ENCODE peak calls at places on chromosomes 4 and X, in six cellular contexts. Q, I, W, D, Y and A are unnamed samples.

GRCh38 chr4:86762649-86763048 is 86.5 kb downstream of the SLC10A6 start:
- DNase-seq in I (no peak), Y (no peak), Q (no peak), D (no peak), W (no peak), A (no peak)

GRCh38 chr4:2298548-2298991 is 36.7 kb upstream of the MXD4 start:
- DNase-seq in D (no peak), I (no peak), Q (no peak), Y (no peak), W (no peak), A (no peak)

GRCh38 chr4:138035781-138036258 is 206.3 kb downstream of the SLC7A11 start:
- DNase-seq in Q (peak; percentile 41), I (peak; percentile 77), Y (no peak), D (peak; percentile 81), W (peak; percentile 78), A (no peak)

GRCh38 chr4:169268951-169269781 is 1.6 kb downstream of the SH3RF1 start:
- DNase-seq in W (peak; percentile 81), D (peak; percentile 87), Q (no peak), Y (peak; percentile 42), I (no peak), A (no peak)

GRCh38 chr4:71338846-71339593 is at the start of gene SLC4A4:
- DNase-seq in W (peak; percentile 86), D (peak; percentile 91), Q (no peak), I (no peak), Y (no peak), A (no peak)

GRCh38 chrX:139691493-139691842 is 16.5 kb downstream of the MCF2 start:
- DNase-seq in Q (no peak), D (no peak), I (peak; percentile 19), Y (no peak), W (no peak), A (peak; percentile 25)

GRCh38 chr4:477686-478085 is 21.3 kb downstream of the ZNF721 start:
- DNase-seq in W (no peak), Y (no peak), I (no peak), D (no peak), Q (no peak), A (no peak)

GRCh38 chr4:181004056-181004455 is 1239.1 kb upstream of the TENM3 start:
- DNase-seq in I (no peak), W (no peak), Y (no peak), D (no peak), Q (no peak), A (no peak)

GRCh38 chr4:15011166-15011565 is 8.9 kb downstream of the CPEB2 start:
- DNase-seq in I (no peak), Q (no peak), D (no peak), W (no peak), Y (no peak), A (no peak)

GRCh38 chr4:15010038-15010585 is 7.8 kb downstream of the CPEB2 start:
- DNase-seq in I (no peak), W (no peak), Y (no peak), Q (no peak), D (no peak), A (no peak)

GRCh38 chr4:15012017-15012788 is 9.9 kb downstream of the CPEB2 start:
- DNase-seq in I (no peak), D (no peak), Q (no peak), W (no peak), Y (no peak), A (no peak)

GRCh38 chr4:15015170-15015569 is 12.9 kb downstream of the CPEB2 start:
- DNase-seq in D (no peak), I (no peak), W (no peak), Y (no peak), Q (no peak), A (no peak)

GRCh38 chr4:15013585-15013984 is 11.3 kb downstream of the CPEB2 start:
- DNase-seq in Y (no peak), Q (no peak), I (no peak), W (no peak), D (no peak), A (no peak)
- H2BK15ac ChIP-seq in Y (no peak overlapping the region), Q (no peak overlapping the region), I (no peak overlapping the region), W (no peak overlapping the region), D (no peak overlapping the region), A (no peak overlapping the region)

DNA sequence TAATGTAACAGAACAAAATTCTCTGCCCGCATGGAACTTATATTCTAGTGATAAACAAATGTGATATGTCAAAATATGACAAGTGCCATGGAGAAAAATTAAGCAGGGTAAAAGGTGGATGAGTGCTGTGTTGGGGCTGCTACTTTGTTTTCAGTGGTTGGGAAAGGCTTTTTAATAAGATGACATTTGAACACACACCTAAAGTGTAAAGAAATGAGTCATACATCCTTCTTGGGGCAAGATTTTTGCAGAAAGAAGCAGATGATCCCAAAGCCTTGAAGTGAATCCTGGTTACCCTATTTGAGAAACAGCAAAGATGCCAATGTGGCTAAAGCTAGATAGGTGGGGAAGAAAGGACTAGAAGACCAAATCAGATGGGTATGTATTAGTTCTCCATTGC is 564.1 kb downstream of the INPP4B start:
- DNase-seq in Y (no peak), D (no peak), Q (no peak), I (no peak), W (no peak), A (no peak)
- H2BK5ac ChIP-seq in Y (no peak overlapping the region), D (no peak overlapping the region), Q (no peak overlapping the region), I (no peak overlapping the region), W (peak overlapping the region; percentile 9), A (no peak overlapping the region)

DNA sequence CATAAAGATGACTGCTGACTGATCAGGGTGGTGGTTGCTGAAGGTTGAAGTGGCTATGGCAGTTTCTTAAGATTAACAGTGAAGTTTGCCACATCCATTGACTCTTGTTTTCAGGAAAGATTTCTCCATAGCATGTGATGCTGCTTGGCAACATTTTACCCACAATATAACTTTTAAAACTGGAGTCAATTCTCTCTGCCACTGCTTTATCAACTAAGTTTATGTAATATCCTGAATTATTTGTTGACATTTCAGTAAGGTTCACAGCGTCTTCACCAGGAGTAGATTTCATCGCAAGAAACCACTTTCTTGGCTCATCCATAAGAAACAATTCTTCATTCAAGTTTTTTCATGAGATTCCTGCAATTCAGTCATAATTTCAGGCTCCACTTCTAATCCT is 166.5 kb upstream of the SPRY1 start:
- DNase-seq in Q (no peak), D (peak; percentile 20), I (no peak), W (no peak), Y (no peak), A (no peak)
- H2BK15ac ChIP-seq in Q (no peak overlapping the region), D (no peak overlapping the region), I (no peak overlapping the region), W (no peak overlapping the region), Y (no peak overlapping the region), A (no peak overlapping the region)

DNA sequence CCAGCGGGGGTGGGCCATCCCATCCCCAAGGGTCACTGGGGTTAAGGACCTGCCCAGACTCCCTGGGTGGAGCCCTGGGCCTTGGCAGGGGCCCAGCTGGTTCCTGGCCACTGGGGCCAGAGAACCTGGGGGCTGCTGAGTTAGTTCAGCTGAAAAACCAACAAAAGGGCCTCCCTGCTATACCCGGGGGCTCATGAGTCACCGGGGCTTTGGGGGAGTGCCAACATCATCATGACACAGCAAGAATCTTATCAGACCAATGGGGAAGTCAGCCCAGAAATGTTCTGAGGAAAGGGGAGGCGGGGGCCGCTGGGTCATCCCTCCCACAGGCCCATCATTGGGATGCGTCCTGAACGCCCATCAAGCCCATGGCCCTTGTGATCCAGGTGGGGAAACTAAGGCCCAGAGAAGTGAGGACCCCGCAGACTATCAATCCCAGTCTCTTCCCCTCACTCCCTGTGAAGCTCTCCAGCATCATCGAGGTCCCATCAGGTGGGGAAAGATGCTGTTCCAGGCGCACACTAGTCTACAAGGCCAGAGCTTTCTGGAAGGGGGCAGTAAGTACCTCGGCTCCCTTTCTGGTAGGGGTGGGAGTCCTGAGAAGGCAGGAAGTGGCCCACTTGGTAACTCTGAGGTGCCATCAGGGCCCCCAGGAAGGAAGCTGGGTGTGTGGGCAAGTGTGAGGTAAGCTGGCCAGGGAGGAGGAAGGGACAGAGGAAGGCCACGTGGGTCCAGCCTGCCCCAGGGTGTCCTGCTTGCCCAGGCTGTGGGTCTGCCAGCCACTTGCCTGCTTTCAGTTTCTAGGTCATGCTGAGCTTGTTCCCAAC is 4.5 kb downstream of the G6PD start:
- DNase-seq in D (peak; percentile 94), I (peak; percentile 63), Q (no peak), W (peak; percentile 91), Y (no peak), A (no peak)
- H2BK5ac ChIP-seq in D (peak overlapping the region; percentile 99), I (no peak overlapping the region), Q (no peak overlapping the region), W (peak overlapping the region; percentile 89), Y (no peak overlapping the region), A (no peak overlapping the region)

GRCh38 chr4:17168571-17168970 is 270.1 kb upstream of the LDB2 start:
- DNase-seq in Y (no peak), Q (no peak), I (peak; percentile 75), W (peak; percentile 73), D (peak; percentile 87), A (no peak)
- H2BK15ac ChIP-seq in Y (no peak overlapping the region), Q (no peak overlapping the region), I (no peak overlapping the region), W (no peak overlapping the region), D (no peak overlapping the region), A (no peak overlapping the region)

GRCh38 chrX:48958635-48959094 is 1.3 kb upstream of the OTUD5 start:
- DNase-seq in I (no peak), Y (peak; percentile 48), D (peak; percentile 66), Q (no peak), W (peak; percentile 79), A (no peak)

GRCh38 chrX:48957827-48958634 is 624 bp upstream of the OTUD5 start:
- DNase-seq in W (peak; percentile 97), I (peak; percentile 99), D (peak; percentile 98), Y (peak; percentile 83), Q (peak; percentile 94), A (peak; percentile 97)

GRCh38 chrX:48957477-48957826 is at the start of gene OTUD5:
- DNase-seq in Q (no peak), W (no peak), Y (peak; percentile 76), I (no peak), D (no peak), A (no peak)

GRCh38 chrX:48960291-48960690 is 2.9 kb upstream of the OTUD5 start:
- DNase-seq in W (no peak), Y (no peak), Q (no peak), D (no peak), I (no peak), A (no peak)

GRCh38 chrX:48956728-48957414 is 536 bp downstream of the OTUD5 start:
- DNase-seq in Y (no peak), Q (no peak), I (no peak), W (no peak), D (no peak), A (no peak)
- H2BK5ac ChIP-seq in Y (no peak overlapping the region), Q (peak overlapping the region; percentile 82), I (no peak overlapping the region), W (peak overlapping the region; percentile 57), D (peak overlapping the region; percentile 36), A (no peak overlapping the region)

GRCh38 chrX:10971759-10972158 is 139.4 kb upstream of the HCCS start:
- DNase-seq in D (no peak), W (no peak), Q (no peak), Y (no peak), I (no peak), A (no peak)

GRCh38 chrX:10971176-10971575 is 140.0 kb upstream of the HCCS start:
- DNase-seq in D (no peak), Q (no peak), I (no peak), Y (no peak), W (no peak), A (no peak)

GRCh38 chrX:10972731-10973130 is 138.4 kb upstream of the HCCS start:
- DNase-seq in Q (no peak), D (peak; percentile 19), W (no peak), I (no peak), Y (no peak), A (no peak)

GRCh38 chrX:10979956-10980355 is 131.2 kb upstream of the HCCS start:
- DNase-seq in I (peak; percentile 40), D (peak; percentile 20), Q (no peak), Y (no peak), W (no peak), A (no peak)

GRCh38 chrX:10974920-10975319 is 136.2 kb upstream of the HCCS start:
- DNase-seq in Y (no peak), W (no peak), I (no peak), D (no peak), Q (no peak), A (no peak)
- H2BK15ac ChIP-seq in Y (no peak overlapping the region), W (no peak overlapping the region), I (no peak overlapping the region), D (no peak overlapping the region), Q (no peak overlapping the region), A (no peak overlapping the region)